ENCODE peak calls at places on chromosomes 12 and 14, in ten cellular contexts. Y is prostate gland, R is Peyer's patch, P is neural progenitor cell, I is thoracic aorta, J is dorsolateral prefrontal cortex, Q is uterus, N is heart left ventricle, V is sigmoid colon, O is OCI-LY7. M is an unnamed sample.

GRCh38 chr12:108597559-108598471 is at the start of gene TMEM119:
- DNase-seq in Y (no peak), R (no peak), P (peak; percentile 52), I (no peak), J (no peak), Q (peak; percentile 54), N (peak; percentile 45), V (peak; percentile 76), O (peak; percentile 21), M (no peak)

GRCh38 chr12:124474709-124475108 is 92.7 kb downstream of the NCOR2 start:
- DNase-seq in Y (no peak), R (no peak), P (no peak), I (no peak), J (peak; percentile 93), Q (no peak), N (peak; percentile 85), V (peak; percentile 89), O (no peak), M (no peak)

GRCh38 chr14:100789460-100790417 is 36.2 kb upstream of the MEG3 start:
- DNase-seq in Y (no peak), R (no peak), P (no peak), I (no peak), J (no peak), Q (no peak), N (peak; percentile 12), V (no peak), O (no peak), M (no peak)

GRCh38 chr12:108843187-108843586 is 14.2 kb downstream of the SSH1 start:
- DNase-seq in Y (no peak), R (no peak), P (no peak), I (no peak), J (no peak), Q (no peak), N (no peak), V (no peak), O (no peak), M (no peak)

GRCh38 chr12:89574736-89575208 is 48.9 kb upstream of the POC1B start:
- DNase-seq in Y (no peak), R (no peak), P (no peak), I (no peak), J (no peak), Q (no peak), N (peak; percentile 23), V (no peak), O (peak; percentile 4), M (no peak)

GRCh38 chr14:100103261-100104005 is 38.2 kb downstream of the EVL start:
- DNase-seq in Y (no peak), R (peak; percentile 46), P (no peak), I (no peak), J (no peak), Q (no peak), N (peak; percentile 59), V (peak; percentile 65), O (no peak), M (no peak)

GRCh38 chr14:101600891-101601602 is 39.8 kb downstream of the DIO3 start:
- DNase-seq in Y (no peak), R (peak; percentile 35), P (no peak), I (no peak), J (no peak), Q (no peak), N (no peak), V (no peak), O (no peak), M (peak; percentile 60)

GRCh38 chr14:57835751-57836150 is 30.1 kb downstream of the SLC35F4 start:
- DNase-seq in Y (no peak), R (no peak), P (no peak), I (no peak), J (no peak), Q (no peak), N (no peak), V (no peak), O (no peak), M (no peak)

GRCh38 chr14:92719890-92720323 is 28.5 kb downstream of the LGMN start:
- DNase-seq in Y (peak; percentile 90), R (peak; percentile 87), P (no peak), I (no peak), J (no peak), Q (no peak), N (no peak), V (peak; percentile 90), O (no peak), M (peak; percentile 43)

GRCh38 chr14:52473557-52473956 is 78.7 kb downstream of the TXNDC16 start:
- DNase-seq in Y (no peak), R (no peak), P (peak; percentile 12), I (no peak), J (no peak), Q (no peak), N (no peak), V (no peak), O (peak; percentile 14), M (no peak)

GRCh38 chr12:109678732-109679131 is 34.9 kb upstream of the FAM222A start:
- DNase-seq in Y (no peak), R (peak; percentile 56), P (peak; percentile 53), I (no peak), J (no peak), Q (no peak), N (no peak), V (no peak), O (no peak), M (no peak)

GRCh38 chr12:57530396-57531142 is 7.9 kb downstream of the MBD6 start:
- DNase-seq in Y (no peak), R (no peak), P (no peak), I (no peak), J (no peak), Q (no peak), N (no peak), V (no peak), O (no peak), M (no peak)

GRCh38 chr14:86574778-86575129 is 1044.8 kb downstream of the FLRT2 start:
- DNase-seq in Y (no peak), R (no peak), P (no peak), I (no peak), J (no peak), Q (no peak), N (no peak), V (no peak), O (no peak), M (no peak)

GRCh38 chr12:75909714-75910451 is 121.7 kb downstream of the PHLDA1 start:
- DNase-seq in Y (no peak), R (no peak), P (no peak), I (no peak), J (no peak), Q (no peak), N (no peak), V (no peak), O (no peak), M (no peak)

GRCh38 chr12:14554281-14555008 is 13.2 kb downstream of the PLBD1 start:
- DNase-seq in Y (peak; percentile 73), R (peak; percentile 92), P (no peak), I (peak; percentile 51), J (peak; percentile 48), Q (peak; percentile 20), N (peak; percentile 96), V (peak; percentile 87), O (no peak), M (no peak)

GRCh38 chr12:56146492-56147460 is 5.6 kb upstream of the MYL6B start:
- DNase-seq in Y (no peak), R (no peak), P (no peak), I (no peak), J (no peak), Q (no peak), N (peak; percentile 48), V (no peak), O (no peak), M (no peak)

GRCh38 chr14:93239869-93240677 is 33.0 kb downstream of the UBR7 start:
- DNase-seq in Y (no peak), R (no peak), P (no peak), I (no peak), J (no peak), Q (no peak), N (no peak), V (no peak), O (no peak), M (no peak)

GRCh38 chr14:74038015-74038859 is 19.1 kb downstream of the BBOF1 start:
- DNase-seq in Y (no peak), R (no peak), P (peak; percentile 52), I (no peak), J (no peak), Q (no peak), N (no peak), V (no peak), O (peak; percentile 65), M (no peak)

GRCh38 chr12:57627504-57628279 is 5.3 kb downstream of the B4GALNT1 start:
- DNase-seq in Y (no peak), R (no peak), P (peak; percentile 42), I (no peak), J (no peak), Q (peak; percentile 14), N (no peak), V (peak; percentile 62), O (no peak), M (peak; percentile 60)

GRCh38 chr12:69676257-69677012 is 22.7 kb downstream of the BEST3 start:
- DNase-seq in Y (no peak), R (no peak), P (no peak), I (no peak), J (no peak), Q (no peak), N (no peak), V (no peak), O (no peak), M (no peak)
- TF ChIP-seq CTCF in Y (no peak), R (no peak), P (peak; percentile 22), I (no peak), J (no peak), Q (no peak), N (no peak), V (no peak), O (peak; percentile 49), M (no peak)

GRCh38 chr14:22533739-22534359 is 55.2 kb downstream of the DAD1 start:
- DNase-seq in Y (no peak), R (no peak), P (no peak), I (no peak), J (no peak), Q (no peak), N (no peak), V (no peak), O (no peak), M (no peak)
- H3K4me3 ChIP-seq in Y (no peak overlapping the region), R (no peak overlapping the region), P (no peak overlapping the region), I (no peak overlapping the region), J (no peak overlapping the region), Q (no peak overlapping the region), N (no peak overlapping the region), V (no peak overlapping the region), O (peak overlapping the region; percentile 70), M (no peak overlapping the region)

DNA sequence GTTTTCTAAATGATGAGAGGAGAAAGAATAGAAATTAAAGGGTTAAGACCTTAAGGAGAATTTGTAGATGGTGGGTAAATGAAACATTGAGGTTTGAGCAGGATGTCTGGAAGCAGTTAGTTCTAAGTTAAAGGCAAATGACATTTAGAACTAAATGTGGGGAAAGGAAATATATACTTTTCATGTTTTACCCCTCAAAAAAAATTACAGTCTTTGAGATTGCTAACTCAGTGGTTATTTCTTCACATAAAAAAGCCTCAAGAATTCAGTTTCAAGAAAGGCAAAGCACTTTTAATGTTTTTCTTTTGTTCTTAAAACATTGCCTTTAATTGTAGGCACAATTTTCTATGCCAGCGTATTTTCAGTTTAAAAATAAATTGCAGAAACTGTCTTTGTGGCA is 114.0 kb downstream of the PLEKHA5 start:
- DNase-seq in Y (no peak), R (no peak), P (no peak), I (no peak), J (no peak), Q (no peak), N (no peak), V (no peak), O (no peak), M (no peak)
- H3K27ac ChIP-seq in Y (no peak overlapping the region), R (no peak overlapping the region), P (no peak overlapping the region), I (peak overlapping the region; percentile 48), J (no peak overlapping the region), Q (no peak overlapping the region), N (no peak overlapping the region), V (no peak overlapping the region), O (no peak overlapping the region), M (peak overlapping the region; percentile 29)

GRCh38 chr14:50943943-50944646 is at the start of gene PYGL:
- DNase-seq in Y (peak; percentile 65), R (peak; percentile 67), P (peak; percentile 89), I (peak; percentile 18), J (peak; percentile 25), Q (peak; percentile 77), N (peak; percentile 86), V (peak; percentile 88), O (peak; percentile 50), M (peak; percentile 81)
- TF ChIP-seq CTCF in Y (no peak), R (no peak), P (no peak), I (peak; percentile 10), J (no peak), Q (no peak), N (no peak), V (no peak), O (no peak), M (no peak)

M was measured in coronary artery.